ENCODE peak calls at places on chromosomes 13 and 19, in nine cellular contexts. W, X, U, N, A, E, F, T and D are unnamed samples.

GRCh38 chr13:61110804-61111203 is 304.8 kb downstream of the PCDH20 start:
- DNase-seq in W (no peak), X (no peak), U (no peak), N (no peak), A (no peak), E (no peak), F (no peak), T (no peak), D (no peak)

GRCh38 chr13:46992383-46992952 is 95.6 kb upstream of the HTR2A start:
- DNase-seq in W (no peak), X (no peak), U (no peak), N (no peak), A (no peak), E (no peak), F (peak), T (no peak), D (no peak)

GRCh38 chr19:57362419-57362818 is 932 bp upstream of the TRAPPC2B start:
- DNase-seq in W (no peak), X (no peak), U (peak), N (no peak), A (no peak), E (no peak), F (no peak), T (no peak), D (no peak)

GRCh38 chr19:47446534-47447469 is 24.9 kb downstream of the SLC8A2 start:
- DNase-seq in W (no peak), X (peak), U (no peak), N (peak), A (no peak), E (peak), F (peak), T (no peak), D (peak)

GRCh38 chr19:10641248-10641647 is 12.9 kb upstream of the ILF3 start:
- DNase-seq in W (no peak), X (no peak), U (no peak), N (no peak), A (no peak), E (no peak), F (no peak), T (no peak), D (no peak)

GRCh38 chr19:32022946-32023832 is 322.2 kb upstream of the ZNF507 start:
- DNase-seq in W (no peak), X (no peak), U (no peak), N (no peak), A (no peak), E (no peak), F (no peak), T (no peak), D (no peak)

GRCh38 chr13:19123502-19123901 is 58.1 kb downstream of the TUBA3C start:
- DNase-seq in W (no peak), X (no peak), U (no peak), N (no peak), A (no peak), E (no peak), F (no peak), T (no peak), D (no peak)

GRCh38 chr13:51726446-51727185 is 77.3 kb downstream of the DHRS12 start:
- DNase-seq in W (no peak), X (no peak), U (no peak), N (no peak), A (peak), E (peak), F (no peak), T (peak), D (no peak)

GRCh38 chr13:26561636-26562537 is 4.4 kb downstream of the WASF3 start:
- DNase-seq in W (no peak), X (no peak), U (no peak), N (no peak), A (no peak), E (no peak), F (no peak), T (peak), D (no peak)

GRCh38 chr13:108213946-108214345 is 1.4 kb downstream of the LIG4 start:
- DNase-seq in W (no peak), X (no peak), U (no peak), N (no peak), A (no peak), E (no peak), F (no peak), T (no peak), D (no peak)

GRCh38 chr13:27978301-27978968 is 9.3 kb upstream of the CDX2 start:
- DNase-seq in W (no peak), X (peak), U (no peak), N (peak), A (no peak), E (no peak), F (no peak), T (no peak), D (no peak)

GRCh38 chr13:43983373-43983772 is 103.7 kb downstream of the LACC1 start:
- DNase-seq in W (no peak), X (no peak), U (no peak), N (no peak), A (no peak), E (no peak), F (no peak), T (no peak), D (no peak)

DNA sequence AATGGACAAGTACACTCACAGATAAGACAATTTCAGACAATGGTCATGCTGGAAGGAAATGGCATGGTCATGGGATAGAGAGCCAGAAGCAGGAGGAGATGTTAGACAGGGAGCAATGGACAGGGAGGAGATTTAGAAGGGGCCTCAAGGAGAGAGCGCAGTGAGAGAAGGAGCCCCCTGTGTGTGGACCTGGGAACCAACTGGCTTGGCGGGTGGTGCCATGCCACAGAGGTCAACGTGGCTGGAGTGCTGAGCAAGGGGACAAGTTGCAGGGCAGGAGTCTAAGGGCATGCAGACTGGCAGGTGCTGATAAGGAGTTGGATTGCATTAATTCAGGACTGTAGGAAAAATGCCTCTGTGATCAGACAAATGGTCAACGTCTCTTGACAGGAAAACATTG is 75.3 kb upstream of the UQCRFS1 start:
- DNase-seq in W (no peak), X (no peak), U (no peak), N (no peak), A (no peak), E (no peak), F (no peak), T (no peak), D (no peak)
- TF ChIP-seq CTCF in W (no peak), X (no peak), U (no peak), N (no peak), A (no peak), E (no peak), F (no peak), T (no peak), D (no peak)

GRCh38 chr19:50008532-50008931 is 16.6 kb downstream of the VRK3 start:
- DNase-seq in W (no peak), X (no peak), U (no peak), N (no peak), A (no peak), E (no peak), F (peak), T (no peak), D (no peak)
- TF ChIP-seq CTCF in W (no peak), X (no peak), U (peak), N (no peak), A (no peak), E (no peak), F (peak), T (peak), D (no peak)

GRCh38 chr19:29524201-29524911 is 1.4 kb upstream of the VSTM2B start:
- DNase-seq in W (no peak), X (no peak), U (no peak), N (no peak), A (no peak), E (no peak), F (no peak), T (no peak), D (peak)
- TF ChIP-seq CTCF in W (no peak), X (no peak), U (no peak), N (no peak), A (no peak), E (no peak), F (no peak), T (no peak), D (peak)

GRCh38 chr19:44092108-44092507 is 2.1 kb upstream of the ZNF224 start:
- DNase-seq in W (no peak), X (no peak), U (no peak), N (no peak), A (no peak), E (no peak), F (no peak), T (no peak), D (no peak)

DNA sequence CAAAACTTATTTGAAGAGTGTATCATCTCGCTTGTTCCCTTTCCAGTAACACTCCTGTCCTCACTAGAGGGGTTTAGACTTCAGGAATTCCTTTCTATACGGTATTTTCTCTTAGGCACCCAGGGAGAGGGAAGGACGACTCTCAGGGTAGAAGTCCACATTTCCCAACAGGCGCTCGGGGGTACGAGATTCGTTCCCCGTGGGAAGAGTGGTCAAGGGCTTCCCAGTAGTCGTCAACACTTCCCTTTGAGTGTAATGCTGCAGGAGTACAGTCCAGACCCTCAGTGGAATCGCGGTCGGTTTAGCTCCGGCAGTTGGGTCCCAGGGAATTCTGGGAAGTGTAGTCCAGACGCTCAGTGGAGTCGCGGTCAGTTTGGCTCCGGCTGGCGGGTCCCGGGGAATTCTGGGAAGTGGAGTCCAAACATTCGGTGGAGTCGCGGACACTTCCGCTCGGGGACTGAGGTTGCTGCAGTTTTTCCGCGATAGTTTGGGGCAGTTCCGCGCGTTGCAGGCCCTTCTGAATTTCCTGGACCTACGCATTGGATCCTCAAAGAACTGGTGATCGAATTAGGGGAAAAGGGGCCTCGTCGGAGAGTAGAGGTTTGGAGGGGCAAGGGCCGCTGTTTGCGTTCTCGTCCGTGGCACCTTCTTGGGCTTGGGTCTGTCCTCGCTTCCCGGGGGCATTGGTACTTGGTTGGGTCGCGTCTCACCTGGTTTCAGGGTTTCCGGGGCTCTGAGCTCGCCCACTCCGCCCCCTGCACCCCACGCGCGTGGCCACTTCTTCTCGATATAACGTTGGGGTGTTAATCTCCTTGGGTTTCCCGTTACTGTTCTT is at the start of gene ZNF224:
- DNase-seq in W (peak), X (peak), U (peak), N (peak), A (peak), E (peak), F (peak), T (peak), D (peak)
- TF ChIP-seq CTCF in W (no peak), X (no peak), U (no peak), N (no peak), A (no peak), E (no peak), F (no peak), T (no peak), D (no peak)

GRCh38 chr19:708154-709141 is at the start of gene PALM:
- DNase-seq in W (no peak), X (no peak), U (no peak), N (no peak), A (no peak), E (no peak), F (peak), T (no peak), D (peak)
- TF ChIP-seq CTCF in W (peak), X (peak), U (peak), N (no peak), A (no peak), E (no peak), F (no peak), T (no peak), D (peak)

GRCh38 chr13:110070511-110071120 is 236.3 kb downstream of the COL4A1 start:
- DNase-seq in W (no peak), X (no peak), U (no peak), N (no peak), A (no peak), E (no peak), F (no peak), T (peak), D (no peak)

GRCh38 chr13:110068176-110068473 is 238.8 kb downstream of the COL4A1 start:
- DNase-seq in W (no peak), X (no peak), U (no peak), N (no peak), A (peak), E (no peak), F (no peak), T (no peak), D (no peak)

GRCh38 chr13:110070046-110070445 is 236.9 kb downstream of the COL4A1 start:
- DNase-seq in W (no peak), X (no peak), U (no peak), N (no peak), A (no peak), E (no peak), F (no peak), T (no peak), D (no peak)

DNA sequence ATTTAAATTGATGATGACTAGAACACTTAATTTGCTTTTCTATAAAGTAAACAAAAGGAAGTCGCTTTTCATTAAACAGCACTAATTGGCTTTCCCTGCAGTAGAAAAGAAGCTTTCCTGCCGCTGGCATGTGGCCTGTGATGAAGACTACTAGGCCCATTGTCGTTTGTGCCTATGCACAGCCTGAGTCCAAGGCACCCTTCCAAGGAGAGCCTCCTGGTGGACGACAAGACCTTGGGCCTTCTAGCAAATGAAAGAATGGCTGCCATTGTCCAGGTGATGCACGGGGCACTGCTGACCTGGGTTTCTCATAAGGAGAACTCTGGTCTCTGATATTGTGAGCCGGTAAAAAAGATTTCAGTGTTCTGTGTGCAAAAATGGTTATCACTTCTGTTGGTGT is 233.0 kb downstream of the COL4A1 start:
- DNase-seq in W (no peak), X (no peak), U (no peak), N (no peak), A (no peak), E (no peak), F (no peak), T (no peak), D (no peak)
- TF ChIP-seq CTCF in W (no peak), X (no peak), U (no peak), N (no peak), A (no peak), E (no peak), F (peak), T (peak), D (no peak)

GRCh38 chr19:14088634-14089411 is 1.7 kb downstream of the SAMD1 start:
- DNase-seq in W (no peak), X (no peak), U (no peak), N (no peak), A (no peak), E (peak), F (no peak), T (no peak), D (no peak)

GRCh38 chr19:14090509-14091085 is at the start of gene SAMD1:
- DNase-seq in W (peak), X (peak), U (no peak), N (peak), A (peak), E (peak), F (peak), T (peak), D (peak)

GRCh38 chr19:14091086-14091884 is 734 bp upstream of the SAMD1 start:
- DNase-seq in W (peak), X (peak), U (no peak), N (peak), A (peak), E (peak), F (peak), T (peak), D (peak)

GRCh38 chr19:14089412-14089661 is 1.2 kb downstream of the SAMD1 start:
- DNase-seq in W (peak), X (no peak), U (no peak), N (no peak), A (no peak), E (peak), F (no peak), T (no peak), D (no peak)

GRCh38 chr19:14089662-14090508 is 666 bp downstream of the SAMD1 start:
- DNase-seq in W (peak), X (peak), U (no peak), N (peak), A (peak), E (peak), F (peak), T (peak), D (peak)
- TF ChIP-seq CTCF in W (peak), X (peak), U (peak), N (no peak), A (peak), E (no peak), F (no peak), T (no peak), D (no peak)

GRCh38 chr13:104571161-104571889 is 1505.1 kb upstream of the SLC10A2 start:
- DNase-seq in W (peak), X (peak), U (peak), N (no peak), A (peak), E (peak), F (peak), T (peak), D (peak)
- TF ChIP-seq CTCF in W (peak), X (peak), U (peak), N (peak), A (peak), E (peak), F (peak), T (peak), D (peak)

GRCh38 chr19:5336195-5336965 is 4.2 kb downstream of the PTPRS start:
- DNase-seq in W (no peak), X (no peak), U (no peak), N (no peak), A (no peak), E (no peak), F (no peak), T (no peak), D (no peak)

GRCh38 chr19:5335101-5335500 is 5.5 kb downstream of the PTPRS start:
- DNase-seq in W (no peak), X (no peak), U (no peak), N (no peak), A (no peak), E (no peak), F (no peak), T (no peak), D (no peak)

GRCh38 chr19:5337126-5337525 is 3.5 kb downstream of the PTPRS start:
- DNase-seq in W (no peak), X (no peak), U (no peak), N (no peak), A (no peak), E (no peak), F (no peak), T (no peak), D (peak)

GRCh38 chr19:5334366-5334739 is 6.3 kb downstream of the PTPRS start:
- DNase-seq in W (no peak), X (no peak), U (no peak), N (no peak), A (no peak), E (no peak), F (no peak), T (no peak), D (no peak)

GRCh38 chr19:5335593-5335992 is 5.0 kb downstream of the PTPRS start:
- DNase-seq in W (no peak), X (no peak), U (no peak), N (no peak), A (no peak), E (no peak), F (no peak), T (no peak), D (no peak)
- TF ChIP-seq CTCF in W (no peak), X (no peak), U (no peak), N (no peak), A (no peak), E (no peak), F (no peak), T (no peak), D (no peak)

GRCh38 chr19:19224852-19225494 is 13.2 kb downstream of the NCAN start:
- DNase-seq in W (peak), X (peak), U (peak), N (peak), A (peak), E (peak), F (no peak), T (peak), D (no peak)
- TF ChIP-seq CTCF in W (peak), X (peak), U (peak), N (peak), A (peak), E (peak), F (no peak), T (peak), D (no peak)